ENCODE peak calls at places on chromosomes 12 and 14, in nine cellular contexts. E, A, K, P, D, S, M, F and Z are unnamed samples.

GRCh38 chr14:104505085-104506074 is 74.2 kb upstream of the C14orf180 start:
- DNase-seq in K (no peak), S (no peak), A (no peak), D (peak), P (no peak), E (no peak), M (no peak), F (no peak), Z (no peak)

GRCh38 chr14:85002846-85003245 is 527.1 kb upstream of the FLRT2 start:
- DNase-seq in A (no peak), F (no peak), K (no peak), E (no peak), M (no peak), D (no peak), P (no peak), S (no peak), Z (no peak)

GRCh38 chr12:53298154-53298553 is 1.3 kb upstream of the MYG1 start:
- DNase-seq in S (no peak), P (peak), K (no peak), A (peak), F (no peak), M (no peak), D (no peak), E (no peak), Z (no peak)

GRCh38 chr12:81468206-81468605 is 290.9 kb downstream of the PPFIA2 start:
- DNase-seq in E (no peak), K (no peak), M (no peak), F (no peak), S (peak), P (no peak), D (no peak), A (peak), Z (no peak)

GRCh38 chr14:64826845-64827244 is 52.9 kb downstream of the SPTB start:
- DNase-seq in A (no peak), E (no peak), P (no peak), S (no peak), D (no peak), K (no peak), F (no peak), M (no peak), Z (no peak)

GRCh38 chr14:78240567-78240966 is 70.4 kb downstream of the NRXN3 start:
- DNase-seq in K (no peak), F (no peak), E (no peak), A (no peak), S (no peak), D (no peak), P (no peak), M (peak), Z (no peak)

GRCh38 chr12:46549527-46550265 is 177.1 kb upstream of the SLC38A2 start:
- DNase-seq in M (no peak), K (no peak), D (no peak), S (no peak), F (no peak), A (no peak), P (no peak), E (no peak), Z (no peak)

GRCh38 chr14:44961151-44961729 is 507 bp downstream of the KLHL28 start:
- DNase-seq in K (no peak), E (peak), P (no peak), A (peak), S (peak), F (peak), M (peak), D (peak), Z (no peak)

GRCh38 chr14:100066984-100067383 is 1.8 kb downstream of the EVL start:
- DNase-seq in A (no peak), K (no peak), E (no peak), P (no peak), F (no peak), M (no peak), S (no peak), D (no peak), Z (no peak)

GRCh38 chr12:108173160-108173559 is 44.1 kb downstream of the WSCD2 start:
- DNase-seq in A (no peak), E (no peak), F (no peak), S (no peak), D (no peak), K (no peak), P (no peak), M (peak), Z (no peak)

GRCh38 chr12:103924761-103925641 is 5.2 kb upstream of the HSP90B1 start:
- DNase-seq in K (no peak), F (peak), A (no peak), P (peak), S (no peak), M (peak), D (no peak), E (no peak), Z (no peak)

GRCh38 chr12:77995436-77996167 is 164.9 kb downstream of the NAV3 start:
- DNase-seq in S (no peak), D (no peak), P (peak), F (no peak), K (no peak), A (peak), M (no peak), E (no peak), Z (no peak)

GRCh38 chr12:38110026-38110699 is 206.4 kb upstream of the ALG10B start:
- DNase-seq in E (no peak), A (no peak), K (no peak), F (no peak), M (no peak), P (no peak), S (no peak), D (no peak), Z (no peak)

GRCh38 chr14:100902792-100903191 is 730 bp downstream of the RTL1 start:
- DNase-seq in E (no peak), D (peak), A (peak), P (no peak), S (no peak), M (no peak), K (no peak), F (no peak), Z (peak)

GRCh38 chr14:105485720-105486332 is 860 bp upstream of the CRIP1 start:
- DNase-seq in P (no peak), A (no peak), S (no peak), K (no peak), F (peak), E (peak), M (no peak), D (no peak), Z (peak)